ENCODE peak calls at places on chromosomes 1 and 21, in eight cellular contexts. D is AG20443, T is skeletal muscle cell, G is LHCN-M2, Z is tibial artery, J is lung, E is head of caudate nucleus, V is NCI-H345. S is an unnamed sample.

GRCh38 chr1:12547586-12548225 is 70.3 kb downstream of the DHRS3 start:
- DNase-seq in D (no peak), T (no peak), G (no peak), Z (no peak), J (no peak), E (no peak), V (no peak), S (no peak)

GRCh38 chr1:189851806-189852367 is 625.8 kb downstream of the BRINP3 start:
- DNase-seq in D (no peak), T (no peak), G (no peak), Z (no peak), J (no peak), E (no peak), V (no peak), S (peak)

GRCh38 chr21:36792505-36792967 is 93.6 kb downstream of the SIM2 start:
- DNase-seq in D (no peak), T (no peak), G (peak), Z (no peak), J (no peak), E (no peak), V (no peak), S (peak)

GRCh38 chr1:54356680-54357147 is 49.5 kb downstream of the SSBP3 start:
- DNase-seq in D (no peak), T (no peak), G (no peak), Z (no peak), J (no peak), E (no peak), V (no peak), S (no peak)

GRCh38 chr21:33078907-33079582 is 9.1 kb downstream of the OLIG1 start:
- DNase-seq in D (peak), T (peak), G (peak), Z (no peak), J (no peak), E (peak), V (no peak), S (peak)

GRCh38 chr1:14190508-14190907 is 408.0 kb upstream of the KAZN start:
- DNase-seq in D (peak), T (no peak), G (peak), Z (no peak), J (no peak), E (no peak), V (no peak), S (peak)

GRCh38 chr21:32881458-32881857 is 109.9 kb upstream of the PAXBP1 start:
- DNase-seq in D (no peak), T (no peak), G (no peak), Z (no peak), J (no peak), E (no peak), V (no peak), S (no peak)

GRCh38 chr1:158060001-158060400 is 66.6 kb downstream of the KIRREL1 start:
- DNase-seq in D (no peak), T (no peak), G (no peak), Z (no peak), J (no peak), E (no peak), V (no peak), S (no peak)

GRCh38 chr1:212368073-212368484 is 46.6 kb downstream of the PACC1 start:
- DNase-seq in D (peak), T (peak), G (peak), Z (peak), J (peak), E (peak), V (peak), S (peak)

GRCh38 chr1:35725591-35725990 is 6.9 kb upstream of the C1orf216 start:
- DNase-seq in D (peak), T (no peak), G (no peak), Z (no peak), J (no peak), E (peak), V (no peak), S (peak)

GRCh38 chr1:198168180-198168579 is 11.4 kb downstream of the NEK7 start:
- DNase-seq in D (no peak), T (no peak), G (peak), Z (no peak), J (no peak), E (no peak), V (no peak), S (peak)

GRCh38 chr1:184156521-184157395 is 105.2 kb downstream of the TSEN15 start:
- DNase-seq in D (no peak), T (no peak), G (no peak), Z (no peak), J (no peak), E (no peak), V (peak), S (no peak)

GRCh38 chr1:81174052-81174451 is 626.7 kb upstream of the ADGRL2 start:
- DNase-seq in D (no peak), T (peak), G (no peak), Z (no peak), J (no peak), E (no peak), V (no peak), S (peak)

GRCh38 chr1:235502601-235503332 is 1.5 kb downstream of the B3GALNT2 start:
- DNase-seq in D (no peak), T (no peak), G (peak), Z (no peak), J (no peak), E (no peak), V (no peak), S (peak)

GRCh38 chr1:243786546-243786945 is 63.5 kb downstream of the AKT3 start:
- DNase-seq in D (no peak), T (no peak), G (no peak), Z (no peak), J (no peak), E (no peak), V (no peak), S (peak)

S was measured in epithelial cell of esophagus.